ENCODE peak calls at places on chromosomes 11 and 22, in four cellular contexts. J is PC-3, V is endothelial cell, D is cardiac muscle cell. M is an unnamed sample.

GRCh38 chr11:88680806-88681205 is 343.3 kb upstream of the CTSC start:
- DNase-seq in J (peak), V (no peak), D (no peak), M (no peak)

GRCh38 chr11:35918716-35919115 is 25.1 kb upstream of the LDLRAD3 start:
- DNase-seq in J (no peak), V (no peak), D (no peak), M (no peak)

GRCh38 chr11:109222730-109223129 is 199.3 kb upstream of the C11orf87 start:
- DNase-seq in J (no peak), V (no peak), D (no peak), M (no peak)

GRCh38 chr11:69360606-69361005 is 66.7 kb downstream of the MYEOV start:
- DNase-seq in J (no peak), V (peak), D (no peak), M (no peak)

GRCh38 chr11:131281316-131281715 is 89.1 kb upstream of the NTM start:
- DNase-seq in J (no peak), V (no peak), D (peak), M (no peak)

GRCh38 chr11:134576286-134576685 is 164.2 kb upstream of the B3GAT1 start:
- DNase-seq in J (no peak), V (no peak), D (no peak), M (no peak)

GRCh38 chr11:10592331-10592730 is 23.9 kb upstream of the LYVE1 start:
- DNase-seq in J (peak), V (no peak), D (no peak), M (no peak)

GRCh38 chr11:74347381-74347780 is 35.9 kb upstream of the P4HA3 start:
- DNase-seq in J (no peak), V (no peak), D (no peak), M (no peak)

GRCh38 chr11:43581370-43582023 is 99.0 kb upstream of the HSD17B12 start:
- DNase-seq in J (no peak), V (no peak), D (no peak), M (no peak)

DNA sequence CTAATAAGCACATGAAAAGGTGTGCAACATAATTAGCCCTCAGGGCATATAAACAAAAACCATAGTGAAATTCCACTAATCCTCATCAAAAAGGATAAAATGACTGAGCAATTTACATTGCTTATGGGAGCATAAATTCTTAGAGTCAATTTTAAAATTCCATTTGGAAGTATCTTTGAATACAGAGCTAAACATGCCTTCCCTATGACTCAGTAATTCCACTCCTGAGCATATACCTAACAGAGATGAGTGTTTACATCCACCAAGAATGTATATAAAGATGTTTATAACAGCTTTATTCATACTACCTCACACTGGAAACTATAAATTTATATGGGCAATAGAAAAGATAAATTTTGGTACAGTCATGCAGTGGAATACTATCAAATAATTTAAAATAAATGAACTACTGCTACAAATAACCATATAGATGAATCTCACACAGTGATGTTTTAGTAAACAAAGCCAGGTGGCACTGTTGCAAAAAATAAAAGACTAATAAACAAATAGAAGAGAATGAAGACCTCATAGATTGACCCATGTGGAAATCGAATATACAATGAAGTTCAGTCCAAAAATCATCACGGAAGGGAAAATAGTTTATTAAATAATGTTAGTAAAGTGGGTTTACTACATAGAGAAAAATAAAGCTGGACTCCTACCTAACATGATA is 8.2 kb upstream of the OR2D2 start:
- DNase-seq in J (peak), V (no peak), D (no peak), M (no peak)
- TF ChIP-seq CTCF in J (peak), V (peak), D (no peak), M (peak)

DNA sequence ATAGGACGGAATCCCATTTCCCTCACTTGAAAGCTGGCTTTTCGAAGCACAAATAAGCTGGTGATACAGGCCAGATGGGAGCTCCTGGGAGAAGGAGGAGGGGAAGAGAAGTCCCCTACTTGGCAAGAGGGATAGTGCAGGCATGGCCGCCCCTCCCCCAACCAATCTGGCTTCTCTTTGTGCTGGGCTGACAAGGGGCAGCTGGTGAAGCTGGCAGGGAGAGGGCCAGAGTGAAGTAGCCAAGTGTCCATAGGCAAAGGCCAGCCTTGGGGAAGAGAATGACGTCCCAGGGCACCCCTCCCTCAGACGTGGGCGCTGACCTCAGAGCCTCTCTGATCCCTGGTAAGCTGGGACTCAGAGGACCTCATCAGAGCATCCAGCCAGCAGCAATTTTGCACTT is 78.7 kb upstream of the GRAMD1B start:
- DNase-seq in J (no peak), V (no peak), D (no peak), M (peak)
- TF ChIP-seq CTCF in J (no peak), V (no peak), D (no peak), M (no peak)

GRCh38 chr11:62190011-62190410 is at the start of gene SCGB1D1:
- DNase-seq in J (no peak), V (no peak), D (no peak), M (no peak)

GRCh38 chr11:62201376-62201775 is 7.1 kb upstream of the SCGB2A1 start:
- DNase-seq in J (peak), V (no peak), D (no peak), M (no peak)

GRCh38 chr11:62193954-62194353 is 3.9 kb downstream of the SCGB1D1 start:
- DNase-seq in J (peak), V (peak), D (peak), M (no peak)

GRCh38 chr11:62195945-62196344 is 5.9 kb downstream of the SCGB1D1 start:
- DNase-seq in J (no peak), V (no peak), D (no peak), M (no peak)
- TF ChIP-seq CTCF in J (no peak), V (no peak), D (no peak), M (no peak)

GRCh38 chr22:39734866-39735265 is 158.7 kb downstream of the ENTHD1 start:
- DNase-seq in J (no peak), V (no peak), D (no peak), M (no peak)

GRCh38 chr22:39738746-39739145 is 154.8 kb downstream of the ENTHD1 start:
- DNase-seq in J (peak), V (no peak), D (no peak), M (no peak)

GRCh38 chr22:39735776-39736175 is 157.8 kb downstream of the ENTHD1 start:
- DNase-seq in J (no peak), V (no peak), D (no peak), M (no peak)

GRCh38 chr22:39743955-39744752 is 149.4 kb downstream of the ENTHD1 start:
- DNase-seq in J (no peak), V (no peak), D (no peak), M (no peak)

DNA sequence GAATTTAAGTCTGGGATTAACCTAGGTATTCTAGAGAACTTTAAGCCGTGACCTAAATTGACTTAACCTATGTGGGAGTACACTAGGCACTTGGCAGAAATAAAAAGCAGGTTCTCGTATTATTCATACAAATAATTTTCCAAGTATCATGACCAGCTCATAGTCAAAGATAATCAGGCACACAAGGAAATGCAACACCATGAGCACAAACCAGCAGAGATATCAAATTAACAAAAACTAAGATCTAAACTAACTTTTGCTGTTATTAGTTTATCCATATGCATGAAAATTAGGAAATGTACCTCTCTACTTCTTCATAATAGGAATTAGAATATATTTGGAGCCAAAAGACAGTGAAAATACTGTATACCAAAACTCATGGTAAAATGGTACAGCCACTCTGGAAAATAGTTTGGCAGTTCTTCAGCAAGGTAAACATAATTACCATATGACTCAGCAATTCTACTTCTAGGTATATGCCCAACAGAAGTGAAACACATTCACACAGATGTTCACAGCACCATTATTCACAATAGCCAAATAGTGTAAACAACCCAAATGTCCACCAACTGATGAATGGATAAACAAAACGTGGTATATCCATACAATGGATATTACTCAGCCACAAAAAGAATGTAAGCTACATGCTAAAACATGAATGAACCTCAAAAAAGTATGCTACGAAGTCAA is 154.1 kb downstream of the ENTHD1 start:
- DNase-seq in J (peak), V (no peak), D (no peak), M (no peak)
- TF ChIP-seq CTCF in J (no peak), V (no peak), D (no peak), M (no peak)

DNA sequence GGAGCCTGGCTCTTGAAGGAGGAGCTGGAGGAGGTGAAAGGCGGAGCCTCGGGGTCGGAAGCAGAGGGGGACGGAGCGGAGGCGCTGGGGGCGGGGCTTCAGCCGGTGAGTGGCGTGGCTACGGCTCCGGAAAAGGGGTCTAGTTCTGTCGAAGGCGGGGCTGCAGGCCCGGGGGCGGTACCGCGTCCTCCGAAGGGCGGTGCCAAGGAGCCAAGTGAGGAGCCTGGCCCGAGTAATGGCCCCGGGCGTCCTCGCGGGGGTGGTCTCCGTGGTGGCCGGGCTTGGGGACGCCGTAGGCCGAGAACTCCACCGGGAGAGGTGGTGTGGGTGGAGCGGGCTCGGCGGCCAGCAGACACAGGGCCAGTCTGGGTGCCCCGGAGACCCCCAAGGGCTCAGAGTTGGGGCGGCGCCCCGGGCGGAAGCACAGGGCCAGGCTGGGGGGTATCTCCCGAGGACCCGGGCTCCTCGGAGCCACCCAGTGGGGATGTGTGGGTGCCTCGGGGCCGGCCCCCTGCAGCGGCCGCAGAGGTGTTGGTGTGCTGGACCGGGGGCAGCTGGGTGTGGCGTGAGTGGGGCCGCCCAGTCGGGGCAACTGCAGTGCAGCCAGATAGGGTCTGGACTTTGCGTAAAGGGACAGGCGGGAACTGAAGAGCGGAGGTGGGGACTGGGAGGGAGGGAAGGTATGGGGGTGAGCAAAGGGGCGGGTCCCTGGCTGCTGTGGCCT is 697 bp downstream of the FKBP2 start:
- DNase-seq in J (peak), V (peak), D (peak), M (peak)
- TF ChIP-seq CTCF in J (no peak), V (no peak), D (no peak), M (no peak)

DNA sequence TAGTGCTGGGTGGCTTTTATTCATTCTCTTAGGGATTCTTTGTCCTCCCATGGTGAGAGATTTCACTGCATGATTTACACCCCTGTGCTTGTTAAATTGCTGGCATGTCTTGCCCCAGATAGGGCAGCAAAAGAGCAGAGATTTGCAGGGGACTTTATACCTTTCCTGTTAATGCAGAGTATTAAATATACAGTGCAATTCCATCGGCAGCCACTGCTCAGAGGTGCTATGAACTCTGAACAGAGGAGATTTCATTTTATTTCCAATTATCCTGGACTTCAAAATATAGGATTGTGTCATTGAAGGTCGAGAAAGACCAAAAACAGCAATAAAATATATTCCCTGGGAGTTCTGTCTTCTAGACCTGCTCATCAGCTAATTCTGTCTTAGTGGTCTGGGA is 263.4 kb upstream of the NCAM1 start:
- DNase-seq in J (no peak), V (no peak), D (no peak), M (no peak)
- TF ChIP-seq CTCF in J (peak), V (peak), D (no peak), M (peak)

GRCh38 chr11:46363455-46363920 is 16.2 kb downstream of the DGKZ start:
- DNase-seq in J (peak), V (no peak), D (no peak), M (no peak)
- TF ChIP-seq CTCF in J (peak), V (no peak), D (no peak), M (no peak)